ENCODE peak calls at places on chromosome 3, in five cellular contexts. One of them, this sample, is unnamed.

GRCh38 chr3:124639406-124640237 is 90.6 kb upstream of the UMPS start:
- DNase-seq in NCI-H2029 treated with DMSO at 0.1 percent for 48 hours: no peak
- DNase-seq in natural killer cell: no peak
- DNase-seq in GM12891: no peak
- DNase-seq in left cardiac atrium: no peak
- DNase-seq in this sample: no peak

GRCh38 chr3:69204315-69204957 is 82.0 kb upstream of the LMOD3 start:
- DNase-seq in NCI-H2029 treated with DMSO at 0.1 percent for 48 hours: no peak
- DNase-seq in GM12891: no peak
- DNase-seq in natural killer cell: no peak
- DNase-seq in left cardiac atrium: no peak
- DNase-seq in this sample: no peak

GRCh38 chr3:42728056-42728455 is 25.5 kb upstream of the HHATL start:
- DNase-seq in left cardiac atrium: peak
- DNase-seq in natural killer cell: no peak
- DNase-seq in GM12891: no peak
- DNase-seq in NCI-H2029 treated with DMSO at 0.1 percent for 48 hours: no peak
- DNase-seq in this sample: peak

GRCh38 chr3:64058592-64058991 is 35.3 kb upstream of the PSMD6 start:
- DNase-seq in left cardiac atrium: no peak
- DNase-seq in natural killer cell: no peak
- DNase-seq in NCI-H2029 treated with DMSO at 0.1 percent for 48 hours: no peak
- DNase-seq in GM12891: no peak
- DNase-seq in this sample: no peak

GRCh38 chr3:71444028-71444860 is 139.3 kb downstream of the FOXP1 start:
- DNase-seq in left cardiac atrium: peak
- DNase-seq in NCI-H2029 treated with DMSO at 0.1 percent for 48 hours: no peak
- DNase-seq in GM12891: peak
- DNase-seq in natural killer cell: peak
- DNase-seq in this sample: peak

GRCh38 chr3:102441832-102442231 is 7.0 kb downstream of the ZPLD1 start:
- DNase-seq in GM12891: no peak
- DNase-seq in natural killer cell: no peak
- DNase-seq in NCI-H2029 treated with DMSO at 0.1 percent for 48 hours: no peak
- DNase-seq in left cardiac atrium: no peak
- DNase-seq in this sample: no peak

GRCh38 chr3:27556854-27557253 is 72.7 kb upstream of the SLC4A7 start:
- DNase-seq in natural killer cell: no peak
- DNase-seq in NCI-H2029 treated with DMSO at 0.1 percent for 48 hours: no peak
- DNase-seq in GM12891: no peak
- DNase-seq in left cardiac atrium: no peak
- DNase-seq in this sample: no peak

GRCh38 chr3:128584412-128585020 is 66.1 kb downstream of the RPN1 start:
- DNase-seq in natural killer cell: no peak
- DNase-seq in left cardiac atrium: peak
- DNase-seq in NCI-H2029 treated with DMSO at 0.1 percent for 48 hours: peak
- DNase-seq in GM12891: no peak
- DNase-seq in this sample: peak

GRCh38 chr3:71304684-71305083 is 278.8 kb downstream of the FOXP1 start:
- DNase-seq in GM12891: no peak
- DNase-seq in left cardiac atrium: no peak
- DNase-seq in natural killer cell: no peak
- DNase-seq in NCI-H2029 treated with DMSO at 0.1 percent for 48 hours: no peak
- DNase-seq in this sample: peak

This sample was measured in heart left ventricle.